ENCODE peak calls at places on chromosomes 1 and 21, in ten cellular contexts. U, G, P, X, Y, S, I, Z, V and C are unnamed samples. For H3K27me3, the result is how much of the 10 kb centered on the place peaks cover.

GRCh38 chr1:165560834-165561233 is 17.0 kb downstream of the LRRC52 start:
- DNase-seq in U (no peak), G (no peak), P (no peak), X (no peak), Y (no peak), S (no peak), I (peak), Z (no peak), V (no peak), C (peak)

GRCh38 chr1:28537457-28538199 is 15.3 kb upstream of the TRNAU1AP start:
- DNase-seq in U (no peak), G (no peak), P (no peak), X (peak), Y (no peak), S (no peak), I (no peak), Z (no peak), V (no peak), C (no peak)

GRCh38 chr21:33424214-33424613 is 21.0 kb downstream of the IFNGR2 start:
- DNase-seq in U (no peak), G (no peak), P (no peak), X (no peak), Y (no peak), S (no peak), I (no peak), Z (no peak), V (no peak), C (no peak)

GRCh38 chr1:101175474-101175873 is 61.3 kb upstream of the S1PR1 start:
- DNase-seq in U (no peak), G (peak), P (no peak), X (no peak), Y (peak), S (no peak), I (peak), Z (no peak), V (no peak), C (no peak)

GRCh38 chr1:11037740-11038182 is 9.3 kb downstream of the MASP2 start:
- DNase-seq in U (peak), G (peak), P (peak), X (peak), Y (peak), S (peak), I (peak), Z (peak), V (peak), C (peak)

GRCh38 chr1:13965770-13966398 is 265.9 kb downstream of the PRDM2 start:
- DNase-seq in U (peak), G (peak), P (peak), X (peak), Y (peak), S (no peak), I (peak), Z (no peak), V (no peak), C (peak)

GRCh38 chr21:16775056-16775455 is 737.8 kb upstream of the CXADR start:
- DNase-seq in U (no peak), G (no peak), P (no peak), X (no peak), Y (no peak), S (no peak), I (no peak), Z (no peak), V (no peak), C (no peak)

GRCh38 chr1:66933887-66934700 is 9.3 kb downstream of the MIER1 start:
- DNase-seq in U (no peak), G (peak), P (no peak), X (peak), Y (peak), S (no peak), I (no peak), Z (no peak), V (no peak), C (no peak)

GRCh38 chr1:23116216-23116836 is 52.3 kb downstream of the LUZP1 start:
- DNase-seq in U (no peak), G (no peak), P (no peak), X (no peak), Y (no peak), S (no peak), I (no peak), Z (no peak), V (no peak), C (no peak)

GRCh38 chr1:59498640-59499039 is 201.7 kb downstream of the FGGY start:
- DNase-seq in U (peak), G (peak), P (no peak), X (no peak), Y (peak), S (no peak), I (peak), Z (no peak), V (no peak), C (no peak)
- H3K27ac ChIP-seq in U (peak), G (peak), P (no peak), X (no peak), Y (no peak), S (no peak), I (no peak), Z (no peak), V (no peak), C (no peak)

GRCh38 chr1:12770620-12771019 is 2.9 kb upstream of the PRAMEF12 start:
- DNase-seq in U (no peak), G (no peak), P (no peak), X (no peak), Y (no peak), S (no peak), I (no peak), Z (no peak), V (no peak), C (no peak)

GRCh38 chr1:12774801-12775345 is 1.3 kb downstream of the PRAMEF12 start:
- DNase-seq in U (no peak), G (no peak), P (no peak), X (no peak), Y (no peak), S (no peak), I (no peak), Z (no peak), V (no peak), C (no peak)

GRCh38 chr1:12771186-12771585 is 2.4 kb upstream of the PRAMEF12 start:
- DNase-seq in U (no peak), G (no peak), P (no peak), X (no peak), Y (no peak), S (no peak), I (no peak), Z (no peak), V (no peak), C (no peak)

GRCh38 chr1:12773438-12773837 is at the start of gene PRAMEF12:
- DNase-seq in U (no peak), G (no peak), P (no peak), X (no peak), Y (no peak), S (no peak), I (no peak), Z (no peak), V (no peak), C (no peak)

GRCh38 chr1:12772520-12772919 is 1.0 kb upstream of the PRAMEF12 start:
- DNase-seq in U (no peak), G (no peak), P (no peak), X (no peak), Y (no peak), S (no peak), I (no peak), Z (no peak), V (no peak), C (no peak)
- H3K27me3 ChIP-seq in U (under half), G (under half), P (under half), X (under half), Y (under half), S (under half), I (under half), Z (under half), V (under half), C (under half)

DNA sequence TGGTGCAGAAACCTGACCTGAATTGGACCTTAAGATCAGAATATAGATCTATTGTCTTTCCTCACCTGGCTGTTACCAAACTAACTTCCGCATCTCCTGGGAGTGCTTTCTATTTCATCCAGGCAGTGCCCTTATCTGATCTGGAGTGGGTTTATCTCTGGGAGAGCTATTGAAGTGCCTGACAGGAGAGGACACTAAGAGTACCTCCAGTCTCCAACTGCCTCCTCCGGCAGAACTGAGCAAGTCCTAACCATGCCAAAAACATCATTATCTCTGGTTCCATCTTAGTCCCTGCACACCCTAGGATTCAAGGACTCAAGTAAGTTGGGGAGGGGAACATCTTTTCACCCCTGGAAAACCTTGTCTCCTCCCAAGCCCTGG is 12.4 kb upstream of the KCNJ15 start:
- DNase-seq in U (no peak), G (no peak), P (no peak), X (no peak), Y (peak), S (no peak), I (no peak), Z (no peak), V (no peak), C (no peak)
- H3K27ac ChIP-seq in U (no peak), G (peak), P (no peak), X (no peak), Y (peak), S (no peak), I (no peak), Z (no peak), V (no peak), C (no peak)

GRCh38 chr1:210332233-210332632 is 3.5 kb downstream of the HHAT start:
- DNase-seq in U (no peak), G (no peak), P (no peak), X (no peak), Y (no peak), S (no peak), I (no peak), Z (no peak), V (no peak), C (no peak)
- H3K27me3 ChIP-seq in U (under half), G (under half), P (under half), X (under half), Y (under half), S (under half), I (under half), Z (under half), V (under half), C (under half)

GRCh38 chr1:151680391-151680790 is 36.2 kb downstream of the CELF3 start:
- DNase-seq in U (no peak), G (peak), P (no peak), X (no peak), Y (peak), S (no peak), I (peak), Z (no peak), V (no peak), C (no peak)
- H3K27ac ChIP-seq in U (no peak), G (peak), P (no peak), X (peak), Y (peak), S (no peak), I (no peak), Z (peak), V (no peak), C (no peak)

DNA sequence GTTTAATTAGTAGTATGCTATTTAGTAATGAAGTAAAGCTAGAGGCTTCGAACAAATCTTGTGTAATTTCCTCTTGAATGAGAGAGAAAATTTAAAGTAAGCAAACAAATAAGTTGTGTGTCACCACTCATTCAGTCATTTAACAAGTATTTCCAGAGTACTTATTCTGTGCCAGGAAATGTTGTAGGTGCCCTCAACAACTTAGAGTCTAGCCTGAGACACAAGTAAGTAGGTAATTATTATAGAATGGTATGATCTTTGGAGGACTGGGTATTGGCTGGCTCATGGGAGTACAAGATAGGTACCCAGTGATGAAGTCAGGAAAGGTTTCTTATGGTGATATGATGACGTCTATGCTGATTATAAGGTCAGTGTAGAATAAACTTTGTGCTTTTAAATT is 17.4 kb upstream of the METTL18 start:
- DNase-seq in U (no peak), G (no peak), P (no peak), X (no peak), Y (peak), S (no peak), I (no peak), Z (no peak), V (no peak), C (no peak)
- H3K27me3 ChIP-seq in U (under half), G (under half), P (under half), X (under half), Y (under half), S (under half), I (under half), Z (under half), V (under half), C (under half)